ENCODE peak calls at places on chromosome 18, in eight cellular contexts. I is SK-N-SH, M is HepG2, F is prostate gland, K is suprapubic skin, R is spleen, E is upper lobe of left lung, X is GM23338. D is an unnamed sample.
A peak's percentile ranks its signal among the peaks of the same experiment; 100 is the strongest.

GRCh38 chr18:77102246-77103040 is 30.1 kb downstream of the MBP start:
- DNase-seq in E (no peak), R (no peak), I (peak; percentile 53), F (no peak), X (no peak), M (no peak), K (no peak), D (no peak)

GRCh38 chr18:77422974-77423373 is 173.3 kb downstream of the GALR1 start:
- DNase-seq in K (no peak), F (no peak), E (no peak), M (no peak), R (no peak), X (peak; percentile 34), I (no peak), D (no peak)

GRCh38 chr18:3037423-3037915 is 24.5 kb upstream of the LPIN2 start:
- DNase-seq in R (no peak), K (no peak), E (peak; percentile 78), F (peak; percentile 39), M (peak; percentile 98), X (no peak), I (no peak), D (peak; percentile 60)

GRCh38 chr18:55214534-55214933 is 255.3 kb upstream of the CCDC68 start:
- DNase-seq in E (no peak), F (no peak), M (no peak), K (no peak), I (no peak), X (peak; percentile 30), R (no peak), D (no peak)

GRCh38 chr18:68796936-68797690 is 767 bp upstream of the CCDC102B start:
- DNase-seq in X (peak; percentile 1), M (no peak), K (no peak), E (no peak), F (no peak), I (no peak), R (no peak), D (no peak)

GRCh38 chr18:10431680-10432079 is 22.8 kb upstream of the APCDD1 start:
- DNase-seq in R (no peak), K (no peak), X (no peak), F (no peak), M (no peak), I (no peak), E (no peak), D (no peak)

GRCh38 chr18:3665780-3666525 is 216.0 kb downstream of the TGIF1 start:
- DNase-seq in M (peak; percentile 99), I (peak; percentile 82), K (peak; percentile 88), E (peak; percentile 84), F (peak; percentile 85), X (peak; percentile 96), R (peak; percentile 88), D (peak; percentile 86)

GRCh38 chr18:28963481-28963880 is 786.6 kb upstream of the CDH2 start:
- DNase-seq in M (no peak), K (no peak), X (no peak), F (no peak), I (no peak), R (no peak), E (no peak), D (no peak)

GRCh38 chr18:37394610-37394965 is 171.0 kb downstream of the CELF4 start:
- DNase-seq in E (no peak), I (no peak), X (no peak), M (no peak), R (peak; percentile 72), F (no peak), K (no peak), D (no peak)

GRCh38 chr18:50240083-50240563 is 26.2 kb downstream of the CFAP53 start:
- DNase-seq in E (no peak), I (no peak), M (no peak), F (no peak), X (no peak), K (no peak), R (no peak), D (no peak)

GRCh38 chr18:2148823-2149222 is 422.5 kb downstream of the METTL4 start:
- DNase-seq in E (no peak), M (no peak), I (no peak), R (no peak), F (no peak), X (no peak), K (no peak), D (no peak)

GRCh38 chr18:56257215-56257614 is 381.2 kb downstream of the TXNL1 start:
- DNase-seq in X (no peak), R (no peak), M (no peak), I (no peak), F (no peak), K (no peak), E (no peak), D (no peak)

GRCh38 chr18:66607632-66608031 is 3.7 kb upstream of the CDH19 start:
- DNase-seq in R (no peak), F (no peak), K (no peak), E (no peak), M (no peak), X (no peak), I (no peak), D (no peak)

GRCh38 chr18:66601649-66602048 is 2.2 kb downstream of the CDH19 start:
- DNase-seq in K (no peak), R (no peak), M (no peak), E (no peak), F (no peak), I (no peak), X (no peak), D (no peak)

GRCh38 chr18:66599190-66599589 is 4.7 kb downstream of the CDH19 start:
- DNase-seq in X (no peak), I (no peak), K (no peak), M (peak; percentile 69), F (no peak), E (no peak), R (no peak), D (no peak)

GRCh38 chr18:66603941-66604627 is at the start of gene CDH19:
- DNase-seq in E (no peak), K (no peak), M (peak; percentile 0), X (no peak), I (no peak), F (no peak), R (no peak), D (no peak)
- TF ChIP-seq POLR2AphosphoS5 in E (no peak), K (no peak), M (no peak), X (no peak), I (no peak), F (no peak), R (no peak), D (peak; percentile 36)

GRCh38 chr18:49094979-49095632 is 144.3 kb upstream of the SMAD7 start:
- DNase-seq in X (no peak), F (no peak), K (no peak), R (no peak), M (no peak), E (no peak), I (no peak), D (no peak)

GRCh38 chr18:49098386-49098785 is 147.6 kb upstream of the SMAD7 start:
- DNase-seq in F (no peak), E (no peak), X (no peak), M (no peak), R (no peak), I (no peak), K (no peak), D (no peak)

GRCh38 chr18:49094136-49094535 is 143.4 kb upstream of the SMAD7 start:
- DNase-seq in E (no peak), I (no peak), M (no peak), R (no peak), K (no peak), F (no peak), X (no peak), D (no peak)

GRCh38 chr18:49100226-49100968 is 149.6 kb upstream of the SMAD7 start:
- DNase-seq in F (no peak), I (no peak), E (no peak), X (no peak), K (no peak), R (no peak), M (peak; percentile 65), D (no peak)

GRCh38 chr18:49096021-49096420 is 145.3 kb upstream of the SMAD7 start:
- DNase-seq in R (no peak), E (no peak), I (no peak), K (no peak), F (no peak), M (no peak), X (no peak), D (no peak)
- H3K27ac ChIP-seq in R (no peak overlapping the region), E (no peak overlapping the region), I (peak overlapping the region; percentile 54), K (no peak overlapping the region), F (no peak overlapping the region), M (no peak overlapping the region), X (no peak overlapping the region), D (no peak overlapping the region)

GRCh38 chr18:79678665-79679551 is 695 bp upstream of the CTDP1 start:
- DNase-seq in K (peak; percentile 99), E (peak; percentile 100), I (peak; percentile 97), M (peak; percentile 97), F (peak; percentile 99), X (peak; percentile 99), R (peak; percentile 100), D (peak; percentile 99)
- TF ChIP-seq POLR2AphosphoS5 in K (peak; percentile 86), E (peak; percentile 80), I (peak; percentile 44), M (peak; percentile 65), F (peak; percentile 95), X (peak; percentile 79), R (peak; percentile 90), D (peak; percentile 96)

GRCh38 chr18:48132993-48133674 is 202.7 kb upstream of the SMAD2 start:
- DNase-seq in M (no peak), I (no peak), F (no peak), E (no peak), R (peak; percentile 41), K (no peak), X (no peak), D (no peak)
- H3K27ac ChIP-seq in M (no peak overlapping the region), I (no peak overlapping the region), F (peak overlapping the region; percentile 47), E (no peak overlapping the region), R (no peak overlapping the region), K (peak overlapping the region; percentile 75), X (no peak overlapping the region), D (peak overlapping the region; percentile 87)

DNA sequence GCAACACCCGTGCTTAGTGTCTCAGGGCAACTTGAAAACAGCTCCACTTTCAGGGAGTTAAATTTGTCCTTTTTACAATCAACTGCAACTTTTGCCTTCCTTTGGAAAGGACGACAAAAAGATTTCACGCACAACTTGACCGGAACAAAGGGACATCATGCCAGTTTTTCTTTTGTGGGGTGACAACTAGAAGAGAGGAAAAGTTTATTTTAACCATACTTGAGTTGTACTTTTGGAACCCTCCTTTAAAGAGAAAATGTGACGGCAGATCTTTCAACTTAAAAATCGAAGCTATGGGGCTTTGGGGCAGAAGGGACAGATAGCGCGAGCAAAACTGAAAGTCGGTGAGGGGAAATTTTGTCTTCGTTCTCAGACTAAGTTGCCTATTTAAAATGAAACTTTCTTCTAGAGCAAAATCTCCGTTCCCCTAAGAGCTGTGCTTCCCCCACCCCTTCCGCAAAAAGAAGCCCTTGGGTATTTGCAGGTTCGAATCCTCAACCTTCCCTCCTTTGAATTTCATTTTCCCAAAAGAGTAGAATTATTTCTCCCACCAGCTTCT is 5.5 kb upstream of the ONECUT2 start:
- DNase-seq in I (no peak), M (no peak), R (no peak), X (peak; percentile 60), K (no peak), F (no peak), E (no peak), D (no peak)
- TF ChIP-seq POLR2AphosphoS5 in I (no peak), M (no peak), R (no peak), X (no peak), K (no peak), F (no peak), E (no peak), D (no peak)

DNA sequence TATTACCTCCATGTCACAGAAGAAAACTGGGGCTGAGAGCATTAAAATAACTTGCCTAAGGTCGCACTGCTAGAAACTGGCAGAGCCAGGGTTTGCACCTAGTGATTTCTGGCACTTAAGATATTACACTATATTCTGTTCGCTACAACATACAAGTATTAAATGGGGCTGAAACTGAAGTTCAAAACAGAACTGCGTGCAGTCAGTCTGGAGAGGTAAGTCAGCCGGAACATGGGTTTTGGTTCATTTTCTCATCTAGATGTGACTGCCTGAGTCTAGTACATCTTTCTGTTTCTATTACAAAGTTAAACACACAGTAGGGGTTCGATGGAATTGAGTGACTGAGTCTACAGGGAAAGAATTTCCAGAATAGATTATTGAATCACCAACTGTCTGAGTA is 150.9 kb downstream of the RNF152 start:
- DNase-seq in E (no peak), X (no peak), M (no peak), R (no peak), K (no peak), F (no peak), I (no peak), D (no peak)
- H3K27ac ChIP-seq in E (peak overlapping the region; percentile 24), X (no peak overlapping the region), M (no peak overlapping the region), R (no peak overlapping the region), K (no peak overlapping the region), F (no peak overlapping the region), I (no peak overlapping the region), D (no peak overlapping the region)

D was measured in stomach.